ENCODE peak calls at places on chromosomes 3 and 15, in four cellular contexts. One of them, this sample, is unnamed.

GRCh38 chr15:64456634-64457108 is 3.7 kb upstream of the ZNF609 start:
- DNase-seq in stimulated activated CD8-positive, alpha-beta memory T cell treated with anti-CD3 and anti-CD28 coated beads, Interleukin-15, amount 100 ng/mL, for 1 hour: no peak
- DNase-seq in MCF 10A: no peak
- DNase-seq in GM10248: no peak
- DNase-seq in this sample: no peak

GRCh38 chr3:43872301-43872700 is 181.6 kb downstream of the ABHD5 start:
- DNase-seq in stimulated activated CD8-positive, alpha-beta memory T cell treated with anti-CD3 and anti-CD28 coated beads, Interleukin-15, amount 100 ng/mL, for 1 hour: no peak
- DNase-seq in MCF 10A: peak
- DNase-seq in GM10248: no peak
- DNase-seq in this sample: no peak

GRCh38 chr3:131688370-131688769 is 185.6 kb upstream of the MRPL3 start:
- DNase-seq in stimulated activated CD8-positive, alpha-beta memory T cell treated with anti-CD3 and anti-CD28 coated beads, Interleukin-15, amount 100 ng/mL, for 1 hour: no peak
- DNase-seq in MCF 10A: peak
- DNase-seq in GM10248: peak
- DNase-seq in this sample: no peak

GRCh38 chr3:59245879-59246501 is 196.2 kb upstream of the CFAP20DC start:
- DNase-seq in stimulated activated CD8-positive, alpha-beta memory T cell treated with anti-CD3 and anti-CD28 coated beads, Interleukin-15, amount 100 ng/mL, for 1 hour: no peak
- DNase-seq in MCF 10A: no peak
- DNase-seq in GM10248: no peak
- DNase-seq in this sample: no peak

GRCh38 chr3:131596884-131597283 is 94.1 kb upstream of the MRPL3 start:
- DNase-seq in stimulated activated CD8-positive, alpha-beta memory T cell treated with anti-CD3 and anti-CD28 coated beads, Interleukin-15, amount 100 ng/mL, for 1 hour: no peak
- DNase-seq in MCF 10A: no peak
- DNase-seq in GM10248: no peak
- DNase-seq in this sample: no peak

GRCh38 chr3:101216710-101217457 is 103.5 kb downstream of the IMPG2 start:
- DNase-seq in stimulated activated CD8-positive, alpha-beta memory T cell treated with anti-CD3 and anti-CD28 coated beads, Interleukin-15, amount 100 ng/mL, for 1 hour: no peak
- DNase-seq in MCF 10A: no peak
- DNase-seq in GM10248: no peak
- DNase-seq in this sample: no peak

GRCh38 chr3:71916747-71917369 is 131.9 kb upstream of the PROK2 start:
- DNase-seq in stimulated activated CD8-positive, alpha-beta memory T cell treated with anti-CD3 and anti-CD28 coated beads, Interleukin-15, amount 100 ng/mL, for 1 hour: no peak
- DNase-seq in MCF 10A: peak
- DNase-seq in GM10248: no peak
- DNase-seq in this sample: no peak

GRCh38 chr15:29522373-29523276 is 253.0 kb upstream of the NSMCE3 start:
- DNase-seq in stimulated activated CD8-positive, alpha-beta memory T cell treated with anti-CD3 and anti-CD28 coated beads, Interleukin-15, amount 100 ng/mL, for 1 hour: no peak
- DNase-seq in MCF 10A: peak
- DNase-seq in GM10248: no peak
- DNase-seq in this sample: no peak

GRCh38 chr15:82709081-82709420 is 624 bp downstream of the AP3B2 start:
- DNase-seq in stimulated activated CD8-positive, alpha-beta memory T cell treated with anti-CD3 and anti-CD28 coated beads, Interleukin-15, amount 100 ng/mL, for 1 hour: no peak
- DNase-seq in MCF 10A: no peak
- DNase-seq in GM10248: no peak
- DNase-seq in this sample: no peak

GRCh38 chr3:88059380-88060160 is 515 bp downstream of the ZNF654 start:
- DNase-seq in stimulated activated CD8-positive, alpha-beta memory T cell treated with anti-CD3 and anti-CD28 coated beads, Interleukin-15, amount 100 ng/mL, for 1 hour: no peak
- DNase-seq in MCF 10A: no peak
- DNase-seq in GM10248: peak
- DNase-seq in this sample: no peak

GRCh38 chr3:189967254-189967865 is 153.3 kb downstream of the P3H2 start:
- DNase-seq in stimulated activated CD8-positive, alpha-beta memory T cell treated with anti-CD3 and anti-CD28 coated beads, Interleukin-15, amount 100 ng/mL, for 1 hour: no peak
- DNase-seq in MCF 10A: peak
- DNase-seq in GM10248: peak
- DNase-seq in this sample: no peak

GRCh38 chr15:65790692-65791334 is 1.3 kb downstream of the DENND4A start:
- DNase-seq in stimulated activated CD8-positive, alpha-beta memory T cell treated with anti-CD3 and anti-CD28 coated beads, Interleukin-15, amount 100 ng/mL, for 1 hour: no peak
- DNase-seq in MCF 10A: peak
- DNase-seq in GM10248: no peak
- DNase-seq in this sample: no peak

GRCh38 chr15:48893311-48893710 is 15.4 kb downstream of the EID1 start:
- DNase-seq in stimulated activated CD8-positive, alpha-beta memory T cell treated with anti-CD3 and anti-CD28 coated beads, Interleukin-15, amount 100 ng/mL, for 1 hour: no peak
- DNase-seq in MCF 10A: no peak
- DNase-seq in GM10248: no peak
- DNase-seq in this sample: no peak

GRCh38 chr3:27532931-27533607 is 48.9 kb upstream of the SLC4A7 start:
- DNase-seq in stimulated activated CD8-positive, alpha-beta memory T cell treated with anti-CD3 and anti-CD28 coated beads, Interleukin-15, amount 100 ng/mL, for 1 hour: no peak
- DNase-seq in MCF 10A: no peak
- DNase-seq in GM10248: no peak
- DNase-seq in this sample: no peak

GRCh38 chr3:136955813-136956212 is 2.0 kb upstream of the IL20RB start:
- DNase-seq in stimulated activated CD8-positive, alpha-beta memory T cell treated with anti-CD3 and anti-CD28 coated beads, Interleukin-15, amount 100 ng/mL, for 1 hour: no peak
- DNase-seq in MCF 10A: peak
- DNase-seq in GM10248: no peak
- DNase-seq in this sample: no peak

GRCh38 chr3:172218350-172219323 is 179.3 kb downstream of the FNDC3B start:
- DNase-seq in stimulated activated CD8-positive, alpha-beta memory T cell treated with anti-CD3 and anti-CD28 coated beads, Interleukin-15, amount 100 ng/mL, for 1 hour: no peak
- DNase-seq in MCF 10A: no peak
- DNase-seq in GM10248: no peak
- DNase-seq in this sample: no peak

GRCh38 chr3:22117751-22118346 is 366.8 kb upstream of the ZNF385D start:
- DNase-seq in stimulated activated CD8-positive, alpha-beta memory T cell treated with anti-CD3 and anti-CD28 coated beads, Interleukin-15, amount 100 ng/mL, for 1 hour: no peak
- DNase-seq in MCF 10A: peak
- DNase-seq in GM10248: no peak
- DNase-seq in this sample: no peak

GRCh38 chr15:57792729-57793449 is 86.4 kb downstream of the POLR2M start:
- DNase-seq in stimulated activated CD8-positive, alpha-beta memory T cell treated with anti-CD3 and anti-CD28 coated beads, Interleukin-15, amount 100 ng/mL, for 1 hour: no peak
- DNase-seq in MCF 10A: no peak
- DNase-seq in GM10248: no peak
- DNase-seq in this sample: no peak

GRCh38 chr3:170079466-170080165 is 41.8 kb downstream of the GPR160 start:
- DNase-seq in stimulated activated CD8-positive, alpha-beta memory T cell treated with anti-CD3 and anti-CD28 coated beads, Interleukin-15, amount 100 ng/mL, for 1 hour: no peak
- DNase-seq in MCF 10A: no peak
- DNase-seq in GM10248: no peak
- DNase-seq in this sample: no peak

GRCh38 chr15:25783607-25784131 is 79.5 kb downstream of the ATP10A start:
- DNase-seq in stimulated activated CD8-positive, alpha-beta memory T cell treated with anti-CD3 and anti-CD28 coated beads, Interleukin-15, amount 100 ng/mL, for 1 hour: peak
- DNase-seq in MCF 10A: no peak
- DNase-seq in GM10248: no peak
- DNase-seq in this sample: no peak

GRCh38 chr15:101045236-101045646 is 126.1 kb downstream of the LRRK1 start:
- DNase-seq in stimulated activated CD8-positive, alpha-beta memory T cell treated with anti-CD3 and anti-CD28 coated beads, Interleukin-15, amount 100 ng/mL, for 1 hour: no peak
- DNase-seq in MCF 10A: no peak
- DNase-seq in GM10248: no peak
- DNase-seq in this sample: no peak

GRCh38 chr3:17238029-17238428 is 353.3 kb downstream of the PLCL2 start:
- DNase-seq in stimulated activated CD8-positive, alpha-beta memory T cell treated with anti-CD3 and anti-CD28 coated beads, Interleukin-15, amount 100 ng/mL, for 1 hour: no peak
- DNase-seq in MCF 10A: peak
- DNase-seq in GM10248: no peak
- DNase-seq in this sample: no peak

GRCh38 chr3:126085276-126085675 is 1.4 kb upstream of the SLC41A3 start:
- DNase-seq in stimulated activated CD8-positive, alpha-beta memory T cell treated with anti-CD3 and anti-CD28 coated beads, Interleukin-15, amount 100 ng/mL, for 1 hour: no peak
- DNase-seq in MCF 10A: no peak
- DNase-seq in GM10248: no peak
- DNase-seq in this sample: no peak

GRCh38 chr15:69044899-69045298 is 30.4 kb downstream of the NOX5 start:
- DNase-seq in stimulated activated CD8-positive, alpha-beta memory T cell treated with anti-CD3 and anti-CD28 coated beads, Interleukin-15, amount 100 ng/mL, for 1 hour: no peak
- DNase-seq in MCF 10A: peak
- DNase-seq in GM10248: no peak
- DNase-seq in this sample: no peak

GRCh38 chr3:31364711-31365110 is 168.0 kb upstream of the STT3B start:
- DNase-seq in stimulated activated CD8-positive, alpha-beta memory T cell treated with anti-CD3 and anti-CD28 coated beads, Interleukin-15, amount 100 ng/mL, for 1 hour: no peak
- DNase-seq in MCF 10A: no peak
- DNase-seq in GM10248: no peak
- DNase-seq in this sample: no peak

GRCh38 chr15:82699726-82700125 is 9.9 kb downstream of the AP3B2 start:
- DNase-seq in stimulated activated CD8-positive, alpha-beta memory T cell treated with anti-CD3 and anti-CD28 coated beads, Interleukin-15, amount 100 ng/mL, for 1 hour: no peak
- DNase-seq in MCF 10A: no peak
- DNase-seq in GM10248: no peak
- DNase-seq in this sample: no peak

GRCh38 chr3:65714138-65714537 is 324.6 kb downstream of the MAGI1 start:
- DNase-seq in stimulated activated CD8-positive, alpha-beta memory T cell treated with anti-CD3 and anti-CD28 coated beads, Interleukin-15, amount 100 ng/mL, for 1 hour: no peak
- DNase-seq in MCF 10A: no peak
- DNase-seq in GM10248: no peak
- DNase-seq in this sample: no peak

GRCh38 chr3:50089603-50089945 is 855 bp downstream of the RBM5 start:
- DNase-seq in stimulated activated CD8-positive, alpha-beta memory T cell treated with anti-CD3 and anti-CD28 coated beads, Interleukin-15, amount 100 ng/mL, for 1 hour: no peak
- DNase-seq in MCF 10A: peak
- DNase-seq in GM10248: no peak
- DNase-seq in this sample: peak

GRCh38 chr3:14371573-14372474 is 30.6 kb upstream of the SLC6A6 start:
- DNase-seq in stimulated activated CD8-positive, alpha-beta memory T cell treated with anti-CD3 and anti-CD28 coated beads, Interleukin-15, amount 100 ng/mL, for 1 hour: no peak
- DNase-seq in MCF 10A: peak
- DNase-seq in GM10248: peak
- DNase-seq in this sample: no peak

This sample was measured in activated CD8-positive, alpha-beta memory T cell treated with anti-CD3 and anti-CD28 coated beads for 4 hours.